ENCODE peak calls at places on chromosomes 16 and 17, in four cellular contexts. P is K562, G is HepG2, X is WTC11. T is an unnamed sample.

GRCh38 chr17:29291163-29291752 is 2.7 kb downstream of the NUFIP2 start:
- DNase-seq in P (peak; percentile 77), G (peak; percentile 66), X (no peak), T (peak; percentile 17)

GRCh38 chr16:80107900-80108299 is 432.9 kb upstream of the DYNLRB2 start:
- DNase-seq in P (no peak), G (no peak), X (no peak), T (no peak)

GRCh38 chr17:2309338-2310143 is 5.8 kb downstream of the SRR start:
- DNase-seq in P (no peak), G (no peak), X (no peak), T (no peak)

GRCh38 chr17:58200024-58200633 is 7.6 kb downstream of the EPX start:
- DNase-seq in P (peak; percentile 62), G (peak; percentile 52), X (peak; percentile 83), T (peak; percentile 74)

GRCh38 chr17:78442648-78443128 is 64.2 kb downstream of the PGS1 start:
- DNase-seq in P (no peak), G (no peak), X (no peak), T (no peak)

GRCh38 chr17:79741751-79742588 is 11.2 kb downstream of the ENPP7 start:
- DNase-seq in P (peak; percentile 84), G (peak; percentile 67), X (peak; percentile 95), T (peak; percentile 94)

GRCh38 chr17:1730345-1731193 is 6.1 kb downstream of the WDR81 start:
- DNase-seq in P (peak; percentile 96), G (no peak), X (no peak), T (no peak)

GRCh38 chr17:20203021-20203420 is 193.9 kb downstream of the SPECC1 start:
- DNase-seq in P (no peak), G (no peak), X (no peak), T (no peak)

GRCh38 chr17:46785696-46786095 is 32.8 kb downstream of the WNT3 start:
- DNase-seq in P (peak; percentile 63), G (no peak), X (no peak), T (no peak)

GRCh38 chr16:30886145-30886544 is 7.7 kb downstream of the BCL7C start:
- DNase-seq in P (no peak), G (no peak), X (no peak), T (no peak)

GRCh38 chr17:45282683-45283644 is 21.1 kb upstream of the SPATA32 start:
- DNase-seq in P (no peak), G (no peak), X (no peak), T (no peak)

GRCh38 chr17:32943647-32944191 is 15.8 kb downstream of the TMEM98 start:
- DNase-seq in P (no peak), G (peak; percentile 58), X (no peak), T (no peak)

GRCh38 chr17:17137731-17138585 is 68.2 kb downstream of the PLD6 start:
- DNase-seq in P (no peak), G (no peak), X (no peak), T (no peak)

GRCh38 chr17:68870427-68870826 is 84.8 kb downstream of the ABCA8 start:
- DNase-seq in P (no peak), G (no peak), X (no peak), T (no peak)

GRCh38 chr17:3712811-3713463 is 10.8 kb upstream of the HASPIN start:
- DNase-seq in P (peak; percentile 55), G (no peak), X (no peak), T (no peak)

GRCh38 chr17:29663155-29663554 is 40.4 kb upstream of the CORO6 start:
- DNase-seq in P (peak; percentile 69), G (peak; percentile 67), X (no peak), T (no peak)

GRCh38 chr16:15996432-15997109 is 47.2 kb downstream of the ABCC1 start:
- DNase-seq in P (peak; percentile 40), G (peak; percentile 99), X (no peak), T (no peak)

GRCh38 chr16:77387810-77388209 is 47.0 kb downstream of the ADAMTS18 start:
- DNase-seq in P (no peak), G (no peak), X (no peak), T (no peak)

GRCh38 chr16:81778231-81778630 is 860 bp upstream of the PLCG2 start:
- DNase-seq in P (no peak), G (no peak), X (no peak), T (no peak)

GRCh38 chr17:16973760-16974540 is 2.0 kb upstream of the TNFRSF13B start:
- DNase-seq in P (no peak), G (no peak), X (no peak), T (no peak)

GRCh38 chr17:55286681-55287589 is 22.2 kb downstream of the HLF start:
- DNase-seq in P (no peak), G (peak; percentile 100), X (no peak), T (no peak)

DNA sequence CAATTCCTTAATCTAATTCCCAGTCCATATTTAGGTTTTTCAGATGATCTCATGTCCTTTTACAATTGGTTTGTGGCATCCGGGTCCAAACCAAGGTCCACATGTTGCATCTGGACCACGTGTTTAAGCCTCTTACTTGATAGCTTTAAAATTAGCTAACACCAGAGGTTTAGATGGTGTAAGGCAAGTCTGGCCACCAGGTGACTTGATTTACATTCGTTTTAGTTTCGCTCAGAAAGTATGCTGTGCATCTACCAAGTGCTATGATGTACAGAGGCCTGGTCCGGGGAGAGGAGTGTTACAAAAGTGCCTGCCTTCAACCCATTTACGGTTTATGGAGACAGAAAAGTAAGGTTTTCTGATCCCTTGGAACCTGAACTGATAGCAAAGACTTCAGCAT is 878 bp upstream of the DNAJA2 start:
- DNase-seq in P (peak; percentile 42), G (peak; percentile 54), X (no peak), T (peak; percentile 22)
- TF ChIP-seq ELF4 in P (no peak), G (no peak), X (no peak), T (no peak)

GRCh38 chr17:73203135-73203787 is 10.4 kb downstream of the COG1 start:
- DNase-seq in P (no peak), G (peak; percentile 96), X (no peak), T (no peak)
- TF ChIP-seq ELF4 in P (no peak), G (no peak), X (no peak), T (no peak)

GRCh38 chr17:333626-334396 is 18.8 kb downstream of the RPH3AL start:
- DNase-seq in P (no peak), G (no peak), X (peak; percentile 53), T (peak; percentile 30)
- TF ChIP-seq ELF4 in P (no peak), G (no peak), X (no peak), T (no peak)

GRCh38 chr16:50024684-50025543 is at the start of gene CNEP1R1:
- DNase-seq in P (peak; percentile 97), G (peak; percentile 97), X (peak; percentile 95), T (peak; percentile 97)

GRCh38 chr16:50021509-50021908 is 3.5 kb upstream of the CNEP1R1 start:
- DNase-seq in P (peak; percentile 41), G (peak; percentile 63), X (peak; percentile 42), T (peak; percentile 27)

GRCh38 chr16:50025544-50025931 is 513 bp downstream of the CNEP1R1 start:
- DNase-seq in P (peak; percentile 40), G (peak; percentile 23), X (no peak), T (peak; percentile 42)

GRCh38 chr16:50023626-50024025 is 1.4 kb upstream of the CNEP1R1 start:
- DNase-seq in P (no peak), G (no peak), X (no peak), T (no peak)

GRCh38 chr16:50024207-50024606 is 818 bp upstream of the CNEP1R1 start:
- DNase-seq in P (no peak), G (no peak), X (no peak), T (no peak)
- TF ChIP-seq ELF4 in P (no peak), G (no peak), X (no peak), T (no peak)